ENCODE peak calls at places on chromosomes 11 and 22, in four cellular contexts. O, X, Q and M are unnamed samples.

GRCh38 chr22:49960159-49960966 is at the start of gene PIM3:
- DNase-seq in O (peak; percentile 95), X (peak; percentile 95), Q (peak; percentile 100), M (peak; percentile 97)

GRCh38 chr22:19455585-19456370 is 8.3 kb upstream of the C22orf39 start:
- DNase-seq in O (no peak), Q (no peak), X (no peak), M (no peak)

GRCh38 chr11:2693851-2694261 is 5.9 kb downstream of the KCNQ1OT1 start:
- DNase-seq in O (no peak), X (no peak), Q (no peak), M (peak; percentile 38)

GRCh38 chr11:120964857-120965256 is 59.0 kb upstream of the TBCEL start:
- DNase-seq in Q (no peak), O (no peak), X (no peak), M (no peak)

GRCh38 chr11:36316049-36316448 is 20.0 kb downstream of the PRR5L start:
- DNase-seq in O (no peak), Q (no peak), X (no peak), M (no peak)

GRCh38 chr22:48251629-48252028 is 1489.2 kb downstream of the TBC1D22A start:
- DNase-seq in X (no peak), O (no peak), Q (no peak), M (no peak)

GRCh38 chr22:33888821-33889220 is 31.5 kb downstream of the LARGE1 start:
- DNase-seq in X (no peak), Q (no peak), O (no peak), M (no peak)

GRCh38 chr22:32175751-32176644 is 16.9 kb upstream of the C22orf42 start:
- DNase-seq in O (no peak), Q (no peak), X (no peak), M (no peak)

GRCh38 chr22:39301926-39302325 is 17.5 kb downstream of the RPL3 start:
- DNase-seq in X (no peak), Q (no peak), O (no peak), M (no peak)

GRCh38 chr11:102196351-102196750 is 86.1 kb downstream of the YAP1 start:
- DNase-seq in X (no peak), O (no peak), Q (no peak), M (no peak)

GRCh38 chr11:78961938-78962701 is 387.5 kb upstream of the NARS2 start:
- DNase-seq in Q (peak; percentile 22), O (no peak), X (peak; percentile 11), M (no peak)

GRCh38 chr11:62552931-62553838 is 6.6 kb upstream of the AHNAK start:
- DNase-seq in Q (no peak), O (peak; percentile 92), X (peak; percentile 89), M (peak; percentile 95)

GRCh38 chr11:8359521-8359920 is 95.8 kb upstream of the LMO1 start:
- DNase-seq in X (no peak), Q (no peak), O (no peak), M (no peak)

GRCh38 chr22:49687786-49688515 is 139.7 kb downstream of the BRD1 start:
- DNase-seq in O (no peak), X (no peak), Q (no peak), M (peak; percentile 61)

GRCh38 chr11:110833033-110833484 is 120.8 kb upstream of the ARHGAP20 start:
- DNase-seq in X (no peak), O (no peak), Q (no peak), M (no peak)

GRCh38 chr11:706439-706956 is 467 bp downstream of the EPS8L2 start:
- DNase-seq in Q (no peak), O (no peak), X (no peak), M (no peak)

GRCh38 chr11:47572715-47573255 is 6.0 kb downstream of the KBTBD4 start:
- DNase-seq in X (no peak), O (no peak), Q (no peak), M (no peak)

GRCh38 chr11:59463176-59463575 is 6.4 kb downstream of the OR4D6 start:
- DNase-seq in O (no peak), X (no peak), Q (no peak), M (peak; percentile 78)

GRCh38 chr22:24156146-24156914 is 25.0 kb upstream of the SUSD2 start:
- DNase-seq in O (no peak), Q (peak; percentile 84), X (no peak), M (no peak)

GRCh38 chr11:73389134-73389525 is 12.9 kb downstream of the RELT start:
- DNase-seq in Q (no peak), X (no peak), O (no peak), M (no peak)

GRCh38 chr11:73391665-73392064 is 15.5 kb downstream of the RELT start:
- DNase-seq in O (no peak), Q (no peak), X (no peak), M (no peak)

GRCh38 chr11:73390601-73391565 is 14.7 kb downstream of the RELT start:
- DNase-seq in Q (no peak), X (no peak), O (no peak), M (no peak)

GRCh38 chr11:73388241-73389133 is 12.3 kb downstream of the RELT start:
- DNase-seq in Q (no peak), X (no peak), O (no peak), M (peak; percentile 74)

DNA sequence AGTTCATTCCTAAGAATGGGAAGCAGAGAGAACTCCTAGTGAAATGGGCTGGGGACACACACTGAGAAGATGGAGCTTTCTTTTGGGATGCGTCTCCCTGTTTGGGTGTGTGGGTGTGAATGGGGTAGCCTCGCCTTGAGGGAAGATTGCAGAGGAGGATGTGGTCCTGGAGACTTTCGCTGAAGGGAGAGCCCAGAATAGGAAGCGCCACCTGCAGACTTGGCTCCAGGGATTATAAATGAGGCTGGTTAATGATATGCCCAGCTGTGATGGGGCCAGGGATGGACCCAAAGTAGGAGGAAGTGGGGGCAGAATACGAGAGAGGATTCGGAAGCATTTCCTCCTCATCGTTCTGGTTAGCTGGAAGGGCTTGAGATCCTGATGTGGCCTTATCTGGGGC is 13.7 kb downstream of the RELT start:
- DNase-seq in O (no peak), X (no peak), Q (no peak), M (no peak)
- TF ChIP-seq POLR2AphosphoS5 in O (no peak), X (no peak), Q (no peak), M (no peak)

DNA sequence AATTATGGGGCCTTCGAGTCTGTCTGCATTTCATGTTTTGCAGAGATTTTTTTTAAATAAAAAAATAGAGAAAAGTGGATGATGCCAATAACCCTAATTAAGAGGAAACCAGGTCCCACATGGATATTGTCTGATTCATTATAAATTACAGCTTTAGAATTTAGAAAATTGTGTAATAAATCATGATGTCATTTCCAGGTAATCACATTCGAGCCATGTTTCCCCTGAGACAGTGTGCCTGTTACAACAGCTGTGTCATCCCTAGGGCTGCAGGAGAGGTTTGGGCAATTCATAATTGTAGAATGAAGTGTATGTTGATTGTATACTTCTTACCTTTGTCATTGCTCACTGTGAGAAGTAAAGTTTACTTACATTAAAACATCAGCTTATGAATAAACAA is 38.3 kb downstream of the NCAM1 start:
- DNase-seq in Q (no peak), O (no peak), X (no peak), M (no peak)
- TF ChIP-seq POLR2AphosphoS5 in Q (no peak), O (no peak), X (no peak), M (no peak)

GRCh38 chr11:67071420-67072284 is 15.0 kb downstream of the RHOD start:
- DNase-seq in Q (peak; percentile 94), X (peak; percentile 72), O (no peak), M (peak; percentile 80)
- TF ChIP-seq POLR2AphosphoS5 in Q (no peak), X (no peak), O (no peak), M (no peak)

DNA sequence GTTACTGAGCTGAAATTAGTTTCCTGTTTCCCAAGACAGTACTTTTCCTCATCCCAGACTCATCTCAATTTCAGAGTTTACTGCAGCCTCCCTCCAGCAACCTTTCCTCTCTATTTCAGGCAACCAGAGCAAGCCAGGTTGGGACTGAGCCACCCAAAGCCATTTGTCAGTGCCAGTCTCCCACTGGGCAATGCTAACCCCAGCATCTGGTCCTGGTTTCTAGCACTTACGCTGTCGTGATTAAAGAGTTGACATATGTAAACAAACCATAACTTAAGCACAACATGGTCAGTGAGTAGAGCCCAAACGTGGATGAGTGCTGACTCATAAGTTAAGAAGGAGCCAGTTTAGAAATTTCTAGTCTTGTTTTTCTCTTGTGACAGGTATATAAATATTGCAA is 119.6 kb upstream of the BLID start:
- DNase-seq in O (no peak), X (no peak), Q (no peak), M (peak; percentile 86)
- TF ChIP-seq POLR2AphosphoS5 in O (no peak), X (no peak), Q (no peak), M (peak; percentile 82)

GRCh38 chr22:38049812-38050619 is 7.2 kb upstream of the PICK1 start:
- DNase-seq in Q (no peak), O (no peak), X (no peak), M (no peak)

GRCh38 chr22:38046070-38046748 is 11.0 kb upstream of the PICK1 start:
- DNase-seq in X (no peak), O (no peak), Q (no peak), M (no peak)

GRCh38 chr22:38051900-38052862 is 5.0 kb upstream of the PICK1 start:
- DNase-seq in X (peak; percentile 83), O (peak; percentile 68), Q (peak; percentile 91), M (peak; percentile 89)

GRCh38 chr22:38051261-38051660 is 5.9 kb upstream of the PICK1 start:
- DNase-seq in X (no peak), Q (no peak), O (no peak), M (no peak)

GRCh38 chr22:38050720-38051119 is 6.5 kb upstream of the PICK1 start:
- DNase-seq in Q (no peak), O (no peak), X (no peak), M (no peak)
- TF ChIP-seq POLR2AphosphoS5 in Q (no peak), O (no peak), X (no peak), M (no peak)

GRCh38 chr11:130020323-130020722 is 17.7 kb upstream of the PRDM10 start:
- DNase-seq in X (no peak), Q (no peak), O (no peak), M (no peak)

GRCh38 chr11:130023204-130023603 is 20.6 kb upstream of the PRDM10 start:
- DNase-seq in O (no peak), Q (peak; percentile 33), X (no peak), M (no peak)

GRCh38 chr11:130025371-130025770 is 22.7 kb upstream of the PRDM10 start:
- DNase-seq in X (no peak), O (no peak), Q (no peak), M (no peak)

GRCh38 chr11:130024356-130024755 is 21.7 kb upstream of the PRDM10 start:
- DNase-seq in X (no peak), Q (no peak), O (no peak), M (no peak)

DNA sequence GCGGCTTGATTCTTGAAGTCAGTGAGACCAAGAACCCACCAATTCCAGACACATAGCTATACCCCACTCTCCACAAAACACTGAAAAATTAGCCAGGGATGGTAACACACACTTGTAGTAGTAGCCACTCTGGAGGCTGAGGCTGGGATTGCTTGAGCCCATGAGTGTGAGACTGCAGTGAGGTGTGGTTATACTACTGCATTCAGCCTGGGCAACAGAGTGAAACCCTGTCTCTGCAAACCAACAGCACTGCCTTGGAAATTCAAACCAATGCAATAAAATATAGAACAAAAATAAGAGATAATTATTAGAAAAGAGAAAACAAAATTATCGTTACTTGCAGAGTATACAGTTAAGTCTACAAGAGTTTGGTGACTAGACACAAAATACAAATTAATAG is 20.2 kb upstream of the PRDM10 start:
- DNase-seq in O (no peak), Q (no peak), X (no peak), M (no peak)
- TF ChIP-seq POLR2AphosphoS5 in O (no peak), Q (no peak), X (no peak), M (no peak)